ENCODE peak calls at places on chromosome 6, in eight cellular contexts. W is pulmonary artery endothelial cell, Q is Daoy, Z is fibroblast of mammary gland, L is hypothalamus, T is RKO, D is T-helper 9 cell, E is Right ventricle myocardium inferior. R is an unnamed sample.

GRCh38 chr6:120282005-120282404 is 932.4 kb upstream of the MAN1A1 start:
- DNase-seq in E (no peak), W (no peak), T (no peak), Z (no peak), L (no peak), Q (no peak), D (no peak), R (no peak)

GRCh38 chr6:75608304-75608703 is 6.6 kb downstream of the SENP6 start:
- DNase-seq in T (no peak), D (no peak), L (no peak), W (no peak), Q (no peak), E (no peak), Z (no peak), R (no peak)

GRCh38 chr6:105609375-105609991 is 206.6 kb upstream of the PREP start:
- DNase-seq in T (no peak), Q (peak; percentile 69), D (no peak), W (peak; percentile 32), E (peak; percentile 33), L (no peak), Z (no peak), R (no peak)

GRCh38 chr6:117384659-117385058 is 41.1 kb downstream of the ROS1 start:
- DNase-seq in Z (no peak), D (no peak), E (no peak), Q (peak; percentile 12), T (no peak), W (no peak), L (no peak), R (no peak)

GRCh38 chr6:35596448-35597442 is 84.0 kb upstream of the TULP1 start:
- DNase-seq in T (peak; percentile 36), E (no peak), W (peak; percentile 71), Q (peak; percentile 74), D (no peak), L (no peak), Z (peak; percentile 98), R (no peak)

GRCh38 chr6:139650941-139651340 is 276.5 kb upstream of the CITED2 start:
- DNase-seq in L (no peak), T (no peak), D (no peak), Q (no peak), E (no peak), W (no peak), Z (no peak), R (no peak)

GRCh38 chr6:13812359-13812642 is 2.1 kb downstream of the MCUR1 start:
- DNase-seq in L (no peak), Z (no peak), E (no peak), T (no peak), W (no peak), D (no peak), Q (no peak), R (no peak)

GRCh38 chr6:36339156-36339555 is 2.5 kb upstream of the BNIP5 start:
- DNase-seq in T (no peak), L (no peak), E (no peak), W (no peak), Q (no peak), D (no peak), Z (no peak), R (no peak)

GRCh38 chr6:137856138-137856898 is 10.7 kb upstream of the TNFAIP3 start:
- DNase-seq in Z (no peak), W (peak; percentile 41), Q (no peak), E (no peak), L (no peak), T (no peak), D (no peak), R (no peak)

GRCh38 chr6:20497200-20497820 is 36.9 kb upstream of the CDKAL1 start:
- DNase-seq in D (no peak), W (peak; percentile 40), Q (no peak), L (no peak), Z (peak; percentile 91), E (no peak), T (no peak), R (no peak)

GRCh38 chr6:10419749-10420545 is 5.1 kb upstream of the TFAP2A start:
- DNase-seq in W (no peak), Z (no peak), D (no peak), L (no peak), E (no peak), T (no peak), Q (no peak), R (no peak)

GRCh38 chr6:81925201-81925600 is 172.7 kb upstream of the TENT5A start:
- DNase-seq in Z (no peak), W (no peak), E (no peak), T (no peak), Q (no peak), L (no peak), D (no peak), R (no peak)

GRCh38 chr6:159172066-159172465 is 2.9 kb downstream of the FNDC1 start:
- DNase-seq in L (no peak), Z (peak; percentile 15), D (no peak), E (no peak), W (no peak), T (no peak), Q (no peak), R (no peak)

GRCh38 chr6:19332806-19333460 is 504.2 kb upstream of the ID4 start:
- DNase-seq in Z (no peak), E (no peak), W (no peak), Q (no peak), L (no peak), T (no peak), D (no peak), R (no peak)

GRCh38 chr6:6969761-6970223 is 138.0 kb upstream of the RREB1 start:
- DNase-seq in L (no peak), D (no peak), Z (no peak), W (no peak), T (no peak), E (no peak), Q (peak; percentile 56), R (no peak)

GRCh38 chr6:143823463-143824006 is 19.6 kb upstream of the LTV1 start:
- DNase-seq in Q (peak; percentile 26), T (no peak), D (no peak), L (no peak), E (no peak), Z (peak; percentile 32), W (peak; percentile 76), R (no peak)

GRCh38 chr6:85680388-85680787 is 37.7 kb upstream of the SYNCRIP start:
- DNase-seq in Q (peak; percentile 22), L (no peak), Z (peak; percentile 7), T (peak; percentile 21), W (no peak), D (no peak), E (no peak), R (no peak)

GRCh38 chr6:111944541-111944940 is 71.3 kb upstream of the FYN start:
- DNase-seq in W (no peak), Q (no peak), D (no peak), E (no peak), L (no peak), Z (peak; percentile 69), T (no peak), R (no peak)

GRCh38 chr6:2899596-2899995 is 3.5 kb downstream of the SERPINB9 start:
- DNase-seq in E (no peak), W (no peak), Z (no peak), T (no peak), Q (no peak), D (no peak), L (no peak), R (no peak)

GRCh38 chr6:1364791-1365190 is 24.6 kb upstream of the FOXF2 start:
- DNase-seq in D (no peak), W (no peak), E (no peak), Q (no peak), Z (no peak), L (no peak), T (no peak), R (no peak)

GRCh38 chr6:156562019-156562418 is 215.2 kb upstream of the ARID1B start:
- DNase-seq in W (no peak), E (no peak), L (no peak), D (no peak), Q (no peak), Z (no peak), T (no peak), R (no peak)

GRCh38 chr6:121497869-121498462 is 62.5 kb downstream of the GJA1 start:
- DNase-seq in D (no peak), T (no peak), Z (no peak), Q (no peak), W (no peak), L (no peak), E (no peak), R (no peak)

GRCh38 chr6:125474061-125474460 is 172.3 kb upstream of the HDDC2 start:
- DNase-seq in D (no peak), L (no peak), Z (peak; percentile 5), T (no peak), E (no peak), W (no peak), Q (no peak), R (no peak)

R was measured in caudate nucleus.